ENCODE peak calls at places on chromosome 20, in nine cellular contexts. One of them, this sample, is unnamed.

GRCh38 chr20:38214871-38215788 is 45.4 kb downstream of the KIAA1755 start:
- DNase-seq in heart right ventricle: no peak
- DNase-seq in posterior cingulate gyrus: no peak
- DNase-seq in lower lobe of right lung: no peak
- DNase-seq in activated CD8-positive, alpha-beta memory T cell treated with anti-CD3 and anti-CD28 coated beads for 24 hours: no peak
- DNase-seq in endothelial cell: no peak
- DNase-seq in fibroblast of mammary gland: no peak
- DNase-seq in RWPE1: no peak
- DNase-seq in NCI-H1092: no peak
- DNase-seq in this sample: no peak

GRCh38 chr20:50844430-50845100 is 49.7 kb downstream of the BCAS4 start:
- DNase-seq in heart right ventricle: no peak
- DNase-seq in posterior cingulate gyrus: no peak
- DNase-seq in lower lobe of right lung: no peak
- DNase-seq in activated CD8-positive, alpha-beta memory T cell treated with anti-CD3 and anti-CD28 coated beads for 24 hours: peak; percentile 78
- DNase-seq in endothelial cell: no peak
- DNase-seq in fibroblast of mammary gland: peak; percentile 82
- DNase-seq in RWPE1: peak; percentile 100
- DNase-seq in NCI-H1092: no peak
- DNase-seq in this sample: no peak

GRCh38 chr20:24376523-24377085 is 92.8 kb upstream of the SYNDIG1 start:
- DNase-seq in heart right ventricle: no peak
- DNase-seq in posterior cingulate gyrus: no peak
- DNase-seq in lower lobe of right lung: no peak
- DNase-seq in activated CD8-positive, alpha-beta memory T cell treated with anti-CD3 and anti-CD28 coated beads for 24 hours: no peak
- DNase-seq in endothelial cell: no peak
- DNase-seq in fibroblast of mammary gland: peak; percentile 31
- DNase-seq in RWPE1: no peak
- DNase-seq in NCI-H1092: no peak
- DNase-seq in this sample: no peak

GRCh38 chr20:7765221-7765620 is 175.0 kb downstream of the HAO1 start:
- DNase-seq in heart right ventricle: no peak
- DNase-seq in posterior cingulate gyrus: no peak
- DNase-seq in lower lobe of right lung: no peak
- DNase-seq in activated CD8-positive, alpha-beta memory T cell treated with anti-CD3 and anti-CD28 coated beads for 24 hours: no peak
- DNase-seq in endothelial cell: no peak
- DNase-seq in fibroblast of mammary gland: no peak
- DNase-seq in RWPE1: no peak
- DNase-seq in NCI-H1092: no peak
- DNase-seq in this sample: no peak

GRCh38 chr20:53623127-53623453 is 29.5 kb upstream of the ZNF217 start:
- DNase-seq in heart right ventricle: no peak
- DNase-seq in posterior cingulate gyrus: no peak
- DNase-seq in lower lobe of right lung: no peak
- DNase-seq in activated CD8-positive, alpha-beta memory T cell treated with anti-CD3 and anti-CD28 coated beads for 24 hours: no peak
- DNase-seq in endothelial cell: no peak
- DNase-seq in fibroblast of mammary gland: no peak
- DNase-seq in RWPE1: no peak
- DNase-seq in NCI-H1092: no peak
- DNase-seq in this sample: no peak

GRCh38 chr20:39795401-39796272 is 833.5 kb downstream of the DHX35 start:
- DNase-seq in heart right ventricle: no peak
- DNase-seq in posterior cingulate gyrus: no peak
- DNase-seq in lower lobe of right lung: no peak
- DNase-seq in activated CD8-positive, alpha-beta memory T cell treated with anti-CD3 and anti-CD28 coated beads for 24 hours: no peak
- DNase-seq in endothelial cell: no peak
- DNase-seq in fibroblast of mammary gland: peak; percentile 75
- DNase-seq in RWPE1: peak; percentile 17
- DNase-seq in NCI-H1092: no peak
- DNase-seq in this sample: no peak

GRCh38 chr20:63540417-63541186 is 3.4 kb upstream of the PTK6 start:
- DNase-seq in heart right ventricle: no peak
- DNase-seq in posterior cingulate gyrus: peak; percentile 53
- DNase-seq in lower lobe of right lung: no peak
- DNase-seq in activated CD8-positive, alpha-beta memory T cell treated with anti-CD3 and anti-CD28 coated beads for 24 hours: no peak
- DNase-seq in endothelial cell: no peak
- DNase-seq in fibroblast of mammary gland: peak; percentile 38
- DNase-seq in RWPE1: no peak
- DNase-seq in NCI-H1092: no peak
- DNase-seq in this sample: no peak

GRCh38 chr20:10710995-10711775 is 37.4 kb upstream of the JAG1 start:
- DNase-seq in heart right ventricle: no peak
- DNase-seq in posterior cingulate gyrus: no peak
- DNase-seq in lower lobe of right lung: no peak
- DNase-seq in activated CD8-positive, alpha-beta memory T cell treated with anti-CD3 and anti-CD28 coated beads for 24 hours: no peak
- DNase-seq in endothelial cell: no peak
- DNase-seq in fibroblast of mammary gland: no peak
- DNase-seq in RWPE1: no peak
- DNase-seq in NCI-H1092: no peak
- DNase-seq in this sample: no peak

GRCh38 chr20:46954490-46955038 is 59.9 kb downstream of the EYA2 start:
- DNase-seq in heart right ventricle: no peak
- DNase-seq in posterior cingulate gyrus: no peak
- DNase-seq in lower lobe of right lung: no peak
- DNase-seq in activated CD8-positive, alpha-beta memory T cell treated with anti-CD3 and anti-CD28 coated beads for 24 hours: no peak
- DNase-seq in endothelial cell: no peak
- DNase-seq in fibroblast of mammary gland: peak; percentile 89
- DNase-seq in RWPE1: peak; percentile 77
- DNase-seq in NCI-H1092: no peak
- DNase-seq in this sample: no peak

GRCh38 chr20:59576216-59576953 is 28.0 kb upstream of the PHACTR3 start:
- DNase-seq in heart right ventricle: no peak
- DNase-seq in posterior cingulate gyrus: peak; percentile 23
- DNase-seq in lower lobe of right lung: no peak
- DNase-seq in activated CD8-positive, alpha-beta memory T cell treated with anti-CD3 and anti-CD28 coated beads for 24 hours: no peak
- DNase-seq in endothelial cell: no peak
- DNase-seq in fibroblast of mammary gland: no peak
- DNase-seq in RWPE1: no peak
- DNase-seq in NCI-H1092: no peak
- DNase-seq in this sample: no peak

GRCh38 chr20:35947907-35948306 is 6.4 kb downstream of the SCAND1 start:
- DNase-seq in heart right ventricle: no peak
- DNase-seq in posterior cingulate gyrus: no peak
- DNase-seq in lower lobe of right lung: no peak
- DNase-seq in activated CD8-positive, alpha-beta memory T cell treated with anti-CD3 and anti-CD28 coated beads for 24 hours: no peak
- DNase-seq in endothelial cell: no peak
- DNase-seq in fibroblast of mammary gland: peak; percentile 26
- DNase-seq in RWPE1: no peak
- DNase-seq in NCI-H1092: no peak
- DNase-seq in this sample: no peak

GRCh38 chr20:51931321-51931720 is 129.0 kb upstream of the SALL4 start:
- DNase-seq in heart right ventricle: no peak
- DNase-seq in posterior cingulate gyrus: no peak
- DNase-seq in lower lobe of right lung: no peak
- DNase-seq in activated CD8-positive, alpha-beta memory T cell treated with anti-CD3 and anti-CD28 coated beads for 24 hours: no peak
- DNase-seq in endothelial cell: no peak
- DNase-seq in fibroblast of mammary gland: no peak
- DNase-seq in RWPE1: no peak
- DNase-seq in NCI-H1092: no peak
- DNase-seq in this sample: no peak